ENCODE peak calls at places on chromosomes 7 and 10, in seven cellular contexts. H, M, S, K, Z, X and J are unnamed samples.

GRCh38 chr7:909358-910329 is 33.3 kb downstream of the GET4 start:
- DNase-seq in M (peak; percentile 42), X (no peak), S (no peak), Z (peak; percentile 58), H (peak; percentile 23), K (peak; percentile 15), J (peak; percentile 39)

GRCh38 chr7:41491752-41492405 is 211.0 kb downstream of the INHBA start:
- DNase-seq in Z (no peak), K (peak; percentile 63), S (no peak), X (no peak), H (no peak), M (no peak), J (no peak)

GRCh38 chr7:50145801-50146338 is 52.8 kb upstream of the ZPBP start:
- DNase-seq in Z (no peak), M (no peak), X (no peak), S (no peak), H (no peak), K (no peak), J (no peak)

GRCh38 chr10:62230344-62231138 is 38.1 kb downstream of the RTKN2 start:
- DNase-seq in X (no peak), M (no peak), K (peak; percentile 22), Z (no peak), H (peak; percentile 81), S (no peak), J (peak; percentile 85)

GRCh38 chr7:76507723-76508406 is 2.5 kb upstream of the UPK3B start:
- DNase-seq in H (no peak), S (no peak), M (peak; percentile 48), Z (peak; percentile 1), K (no peak), X (no peak), J (no peak)

GRCh38 chr10:70357447-70358035 is 24.9 kb downstream of the LRRC20 start:
- DNase-seq in H (peak; percentile 83), Z (no peak), M (no peak), X (no peak), K (peak; percentile 77), S (no peak), J (peak; percentile 69)

GRCh38 chr10:86659161-86659691 is 4.9 kb downstream of the OPN4 start:
- DNase-seq in M (no peak), H (no peak), S (no peak), K (no peak), Z (no peak), X (no peak), J (no peak)

GRCh38 chr7:1895664-1896515 is 225.8 kb downstream of the ELFN1 start:
- DNase-seq in M (no peak), Z (no peak), X (no peak), K (no peak), S (no peak), H (no peak), J (no peak)

GRCh38 chr7:149252378-149252777 is 9.6 kb upstream of the ZNF783 start:
- DNase-seq in Z (no peak), K (no peak), M (no peak), X (no peak), H (no peak), S (no peak), J (no peak)

GRCh38 chr10:110007171-110007700 is 548 bp upstream of the ADD3 start:
- DNase-seq in M (peak; percentile 32), S (no peak), K (peak; percentile 21), Z (no peak), H (no peak), X (no peak), J (no peak)

GRCh38 chr7:135801045-135801693 is 52.6 kb upstream of the FAM180A start:
- DNase-seq in H (peak; percentile 80), X (peak; percentile 75), M (peak; percentile 73), S (peak; percentile 58), Z (peak; percentile 88), K (peak; percentile 74), J (peak; percentile 57)

GRCh38 chr10:108445746-108446145 is 1281.2 kb upstream of the SORCS1 start:
- DNase-seq in K (no peak), X (no peak), S (no peak), H (peak; percentile 30), Z (no peak), M (no peak), J (no peak)

GRCh38 chr7:14836006-14836405 is 66.5 kb downstream of the DGKB start:
- DNase-seq in Z (no peak), X (no peak), K (no peak), S (no peak), H (no peak), M (no peak), J (peak; percentile 26)

GRCh38 chr7:14835399-14835798 is 67.2 kb downstream of the DGKB start:
- DNase-seq in X (no peak), H (no peak), S (no peak), Z (no peak), K (no peak), M (no peak), J (no peak)

GRCh38 chr7:14833707-14834106 is 68.8 kb downstream of the DGKB start:
- DNase-seq in M (no peak), Z (no peak), X (no peak), H (no peak), S (no peak), K (no peak), J (no peak)

GRCh38 chr7:14834888-14835287 is 67.7 kb downstream of the DGKB start:
- DNase-seq in X (no peak), M (no peak), H (peak; percentile 77), Z (no peak), K (peak; percentile 44), S (no peak), J (peak; percentile 39)

GRCh38 chr7:14834456-14834855 is 68.1 kb downstream of the DGKB start:
- DNase-seq in K (peak; percentile 43), Z (no peak), S (no peak), H (peak; percentile 80), X (peak; percentile 15), M (no peak), J (peak; percentile 81)
- H3K4me1 ChIP-seq in K (peaks cover 2% of the 10 kb centered on the region), Z (peaks cover 27% of the 10 kb centered on the region), S (peaks cover 9% of the 10 kb centered on the region), H (peaks cover 51% of the 10 kb centered on the region), X (no peaks in the 10 kb centered on the region), M (no peaks in the 10 kb centered on the region), J (no peaks in the 10 kb centered on the region)

GRCh38 chr7:96004598-96004997 is 232.2 kb downstream of the DYNC1I1 start:
- DNase-seq in K (no peak), X (no peak), M (no peak), Z (no peak), S (no peak), H (no peak), J (peak; percentile 5)
- TF ChIP-seq CTCF in K (no peak), X (no peak), M (no peak), Z (peak; percentile 12), S (no peak), H (peak; percentile 12), J (peak; percentile 42)

GRCh38 chr7:15557686-15558085 is 4.1 kb downstream of the AGMO start:
- DNase-seq in X (no peak), Z (no peak), M (no peak), S (no peak), K (no peak), H (no peak), J (no peak)

GRCh38 chr7:15557186-15557585 is 4.6 kb downstream of the AGMO start:
- DNase-seq in M (peak; percentile 27), K (no peak), Z (no peak), X (no peak), H (no peak), S (no peak), J (no peak)

GRCh38 chr7:15554744-15555143 is 7.1 kb downstream of the AGMO start:
- DNase-seq in Z (no peak), H (no peak), X (no peak), M (no peak), S (no peak), K (no peak), J (no peak)

GRCh38 chr7:15555385-15555859 is 6.4 kb downstream of the AGMO start:
- DNase-seq in K (peak; percentile 23), X (no peak), S (no peak), Z (no peak), H (peak; percentile 27), M (peak; percentile 52), J (peak; percentile 55)

GRCh38 chr7:15556706-15557105 is 5.1 kb downstream of the AGMO start:
- DNase-seq in S (no peak), H (no peak), K (no peak), Z (no peak), X (no peak), M (no peak), J (no peak)
- H3K4me2 ChIP-seq in S (no peak overlapping the region), H (no peak overlapping the region), K (no peak overlapping the region), Z (no peak overlapping the region), X (no peak overlapping the region), M (peak overlapping the region; percentile 86), J (no peak overlapping the region)

GRCh38 chr10:104831272-104831671 is 190.2 kb downstream of the SORCS3 start:
- DNase-seq in S (no peak), M (no peak), X (no peak), Z (no peak), K (no peak), H (no peak), J (no peak)

GRCh38 chr10:104835422-104835821 is 194.3 kb downstream of the SORCS3 start:
- DNase-seq in K (no peak), M (no peak), X (no peak), H (no peak), Z (no peak), S (no peak), J (no peak)

GRCh38 chr10:104834580-104834979 is 193.5 kb downstream of the SORCS3 start:
- DNase-seq in M (no peak), S (no peak), Z (no peak), H (no peak), K (no peak), X (no peak), J (no peak)
- H3K4me1 ChIP-seq in M (no peaks in the 10 kb centered on the region), S (no peaks in the 10 kb centered on the region), Z (no peaks in the 10 kb centered on the region), H (no peaks in the 10 kb centered on the region), K (no peaks in the 10 kb centered on the region), X (no peaks in the 10 kb centered on the region), J (no peaks in the 10 kb centered on the region)

DNA sequence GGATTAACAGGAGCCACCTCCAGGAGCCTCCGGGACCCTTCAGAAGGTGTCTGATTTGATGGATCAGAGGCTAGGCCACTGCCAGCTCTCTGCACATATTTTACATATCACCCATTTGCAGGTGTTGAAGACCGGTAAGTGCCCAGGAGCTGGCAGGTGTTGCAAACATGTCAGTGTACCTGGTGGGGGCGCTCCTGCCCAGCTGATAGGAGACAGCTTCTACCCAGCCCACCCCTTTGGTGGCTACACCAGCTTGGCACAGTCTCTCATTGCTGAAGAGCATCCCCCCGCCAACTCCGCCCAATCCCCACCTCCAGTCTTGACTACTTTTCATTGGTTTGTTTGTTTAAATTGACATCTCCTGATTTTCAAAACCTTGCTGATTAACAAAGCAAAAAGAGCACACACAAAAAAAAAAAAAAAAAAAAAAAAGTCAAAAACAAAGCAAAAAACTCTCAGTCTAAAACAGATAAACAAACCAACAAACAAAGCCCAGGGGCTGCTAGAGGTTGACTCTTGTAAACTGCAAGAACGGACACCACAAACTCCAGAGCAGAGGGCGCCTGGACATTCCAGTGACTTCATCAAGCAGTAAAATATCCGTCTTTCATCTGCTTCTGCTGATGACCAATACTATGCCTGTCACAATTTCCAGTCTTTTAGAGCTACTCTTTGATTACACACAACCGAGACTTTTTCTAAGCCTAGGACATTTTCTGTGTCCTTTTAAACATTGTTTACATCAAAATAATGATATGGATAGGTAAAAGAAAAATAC is 275.3 kb downstream of the NRG3 start:
- DNase-seq in Z (peak; percentile 83), K (no peak), S (no peak), M (peak; percentile 25), H (no peak), X (no peak), J (no peak)
- TF ChIP-seq CTCF in Z (peak; percentile 81), K (no peak), S (no peak), M (no peak), H (no peak), X (peak; percentile 21), J (no peak)